ENCODE peak calls at places on chromosomes 11 and 22, in four cellular contexts. K is Panc1, F is K562, J is HepG2. B is an unnamed sample.

GRCh38 chr11:135015966-135016365 is 603.9 kb upstream of the B3GAT1 start:
- DNase-seq in K (no peak), F (no peak), J (no peak), B (no peak)

GRCh38 chr22:35995345-35995744 is 33.3 kb downstream of the RBFOX2 start:
- DNase-seq in K (no peak), F (no peak), J (no peak), B (no peak)

GRCh38 chr22:24938741-24939341 is 7.7 kb downstream of the LHFPL7 start:
- DNase-seq in K (no peak), F (peak; percentile 26), J (peak; percentile 49), B (no peak)

GRCh38 chr11:10807629-10808552 is 835 bp downstream of the EIF4G2 start:
- DNase-seq in K (no peak), F (peak; percentile 50), J (peak; percentile 32), B (no peak)

GRCh38 chr11:88709567-88709966 is 356.2 kb downstream of the GRM5 start:
- DNase-seq in K (peak; percentile 43), F (no peak), J (no peak), B (no peak)

GRCh38 chr11:34825670-34826383 is 90.4 kb downstream of the APIP start:
- DNase-seq in K (no peak), F (peak; percentile 26), J (peak; percentile 99), B (peak; percentile 54)

GRCh38 chr22:23075525-23076216 is 5.4 kb downstream of the GNAZ start:
- DNase-seq in K (no peak), F (no peak), J (peak; percentile 99), B (no peak)

GRCh38 chr11:86803136-86803535 is 2.8 kb downstream of the PRSS23 start:
- DNase-seq in K (no peak), F (no peak), J (no peak), B (no peak)

GRCh38 chr22:21446827-21447690 is 20.1 kb upstream of the TMEM191C start:
- DNase-seq in K (no peak), F (no peak), J (no peak), B (no peak)

GRCh38 chr11:122201126-122201525 is 85.1 kb upstream of the BLID start:
- DNase-seq in K (no peak), F (no peak), J (no peak), B (no peak)

GRCh38 chr11:102120006-102120405 is 9.8 kb downstream of the YAP1 start:
- DNase-seq in K (no peak), F (no peak), J (peak; percentile 86), B (no peak)

GRCh38 chr11:122248130-122248529 is 132.1 kb upstream of the BLID start:
- DNase-seq in K (no peak), F (no peak), J (no peak), B (no peak)

GRCh38 chr11:119169272-119169719 is 771 bp downstream of the NLRX1 start:
- DNase-seq in K (no peak), F (no peak), J (peak; percentile 37), B (peak; percentile 53)

GRCh38 chr11:35343033-35343598 is 76.2 kb downstream of the SLC1A2 start:
- DNase-seq in K (no peak), F (peak; percentile 11), J (no peak), B (no peak)

GRCh38 chr22:35212020-35212419 is 45.3 kb upstream of the HMGXB4 start:
- DNase-seq in K (no peak), F (peak; percentile 41), J (no peak), B (no peak)

GRCh38 chr22:37082251-37082650 is 27.3 kb downstream of the TMPRSS6 start:
- DNase-seq in K (no peak), F (no peak), J (no peak), B (no peak)

GRCh38 chr11:104609297-104609696 is 289.0 kb downstream of the CASP12 start:
- DNase-seq in K (no peak), F (no peak), J (peak; percentile 24), B (peak; percentile 28)

GRCh38 chr11:35364101-35364780 is 55.1 kb downstream of the SLC1A2 start:
- DNase-seq in K (no peak), F (no peak), J (no peak), B (peak; percentile 29)

GRCh38 chr22:46634011-46634699 is 14.0 kb downstream of the GRAMD4 start:
- DNase-seq in K (no peak), F (no peak), J (no peak), B (no peak)

GRCh38 chr22:35525687-35526332 is 14.8 kb upstream of the RASD2 start:
- DNase-seq in K (no peak), F (no peak), J (no peak), B (no peak)

DNA sequence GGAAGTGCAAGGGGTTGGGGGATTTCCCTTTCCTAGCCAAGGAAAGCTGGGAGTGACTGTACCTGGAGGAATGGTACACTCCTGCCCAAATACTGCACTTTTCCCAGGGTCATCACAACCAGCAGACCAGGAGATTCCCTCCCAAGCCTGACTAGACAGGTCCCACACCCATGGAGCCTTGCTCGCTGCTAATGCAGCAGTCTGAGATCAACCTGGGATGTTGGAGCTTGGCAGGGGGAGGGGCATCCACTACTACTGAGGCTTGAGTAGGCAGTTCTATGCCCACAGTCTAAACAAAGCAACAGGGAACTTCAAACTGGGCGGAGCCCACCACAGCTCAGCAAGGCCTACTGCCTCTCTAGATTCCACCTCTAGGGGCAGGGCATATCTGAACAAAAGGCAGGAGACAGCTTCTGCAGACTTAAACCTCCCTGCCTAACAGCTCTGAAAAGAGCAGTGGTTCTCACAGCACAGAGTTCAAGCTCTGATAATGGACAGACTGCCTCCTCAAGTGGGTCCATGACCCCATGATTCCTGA is 58.5 kb downstream of the SLC22A9 start:
- DNase-seq in K (no peak), F (no peak), J (peak; percentile 13), B (no peak)
- TF ChIP-seq TCF7L2 in K (no peak), F (no peak), J (no peak), B (no peak)

GRCh38 chr11:108111126-108111525 is 10.2 kb upstream of the ACAT1 start:
- DNase-seq in K (no peak), F (no peak), J (no peak), B (no peak)
- TF ChIP-seq CTCF in K (peak; percentile 23), F (peak; percentile 10), J (no peak), B (no peak)

GRCh38 chr11:59556883-59557205 is 45.5 kb downstream of the OR4D9 start:
- DNase-seq in K (no peak), F (no peak), J (peak; percentile 48), B (no peak)

GRCh38 chr11:59555601-59556114 is 44.3 kb downstream of the OR4D9 start:
- DNase-seq in K (no peak), F (no peak), J (no peak), B (no peak)

GRCh38 chr11:59553323-59553722 is 42.0 kb downstream of the OR4D9 start:
- DNase-seq in K (no peak), F (no peak), J (no peak), B (no peak)

GRCh38 chr11:59557940-59558643 is 46.8 kb downstream of the OR4D9 start:
- DNase-seq in K (no peak), F (no peak), J (no peak), B (no peak)

DNA sequence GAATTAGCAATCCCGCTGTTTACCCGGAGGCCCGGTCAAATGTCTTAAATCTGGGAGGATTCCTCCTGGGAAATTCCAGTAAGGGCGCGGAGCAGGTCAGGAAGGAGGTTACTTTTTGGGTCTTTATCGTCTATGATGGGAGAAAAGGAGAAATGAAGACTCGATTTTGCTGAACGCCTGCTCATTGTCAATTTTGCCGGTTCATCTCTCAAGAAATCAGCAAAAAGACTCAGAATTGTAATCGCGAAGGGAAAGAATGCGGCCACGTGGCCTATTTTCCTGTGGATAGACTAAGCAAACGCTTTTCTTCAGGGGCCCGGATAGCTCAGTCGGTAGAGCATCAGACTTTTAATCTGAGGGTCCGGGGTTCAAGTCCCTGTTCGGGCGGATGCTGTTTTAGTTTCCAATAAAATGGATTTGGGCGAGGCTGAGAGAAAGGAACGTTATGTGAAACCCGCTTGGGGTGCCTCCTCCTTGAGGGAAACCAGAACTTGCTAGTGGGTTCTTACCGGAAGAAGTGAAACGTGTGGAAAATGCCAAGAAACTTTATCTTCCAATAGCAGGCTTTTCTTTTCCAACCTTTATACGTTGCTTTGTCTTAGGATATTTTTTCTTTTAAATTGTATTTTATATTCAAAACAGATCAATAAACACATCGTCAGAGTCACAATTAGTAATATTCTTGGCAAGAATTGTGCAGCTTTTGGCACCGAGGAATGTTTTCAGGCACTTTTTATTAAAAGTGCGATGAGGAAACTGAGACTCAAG is 45.0 kb downstream of the OR4D9 start:
- DNase-seq in K (no peak), F (peak; percentile 57), J (peak; percentile 81), B (peak; percentile 74)
- TF ChIP-seq TCF7L2 in K (no peak), F (no peak), J (no peak), B (no peak)

GRCh38 chr11:113288286-113288863 is 26.0 kb upstream of the TTC12 start:
- DNase-seq in K (no peak), F (no peak), J (peak; percentile 20), B (no peak)
- TF ChIP-seq CTCF in K (no peak), F (no peak), J (no peak), B (no peak)

DNA sequence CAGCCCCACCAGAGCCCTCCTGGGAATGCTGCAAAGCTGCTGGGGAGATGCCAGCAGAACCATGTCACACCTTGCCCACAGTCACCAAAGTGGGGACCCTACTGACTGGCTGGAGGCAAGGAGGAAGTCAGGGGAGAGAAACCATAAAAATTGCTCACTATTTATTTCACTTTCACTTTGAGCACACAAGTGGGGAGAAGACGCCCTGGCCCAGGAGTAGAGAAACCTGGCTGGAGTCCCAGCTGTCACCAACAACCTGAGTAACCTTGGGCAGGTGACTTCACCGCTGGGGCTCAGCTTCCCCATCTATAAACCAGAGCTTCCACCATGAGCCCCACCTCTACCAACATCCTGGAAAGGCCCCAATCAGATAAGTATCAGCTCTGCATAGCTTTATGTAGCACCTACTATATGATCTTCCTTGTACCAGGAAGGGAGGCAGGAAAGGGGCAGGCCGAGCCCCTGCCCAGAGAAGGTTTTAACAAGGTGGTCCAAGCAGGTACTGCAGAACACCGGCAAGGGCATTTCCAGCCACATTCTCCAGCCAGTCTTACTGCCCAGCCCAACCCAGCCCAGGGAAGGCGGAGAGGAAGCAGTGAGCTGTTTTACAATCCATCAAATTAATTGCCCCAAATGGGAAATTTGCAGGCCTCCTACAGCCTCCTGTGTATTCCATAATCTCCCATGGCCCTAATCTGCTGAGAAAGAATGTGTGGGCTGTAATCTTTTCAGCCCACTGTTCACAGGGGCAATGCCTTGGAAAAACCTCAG is 27.6 kb downstream of the PLEKHA7 start:
- DNase-seq in K (no peak), F (peak; percentile 17), J (no peak), B (no peak)
- TF ChIP-seq TCF7L2 in K (no peak), F (no peak), J (no peak), B (no peak)

DNA sequence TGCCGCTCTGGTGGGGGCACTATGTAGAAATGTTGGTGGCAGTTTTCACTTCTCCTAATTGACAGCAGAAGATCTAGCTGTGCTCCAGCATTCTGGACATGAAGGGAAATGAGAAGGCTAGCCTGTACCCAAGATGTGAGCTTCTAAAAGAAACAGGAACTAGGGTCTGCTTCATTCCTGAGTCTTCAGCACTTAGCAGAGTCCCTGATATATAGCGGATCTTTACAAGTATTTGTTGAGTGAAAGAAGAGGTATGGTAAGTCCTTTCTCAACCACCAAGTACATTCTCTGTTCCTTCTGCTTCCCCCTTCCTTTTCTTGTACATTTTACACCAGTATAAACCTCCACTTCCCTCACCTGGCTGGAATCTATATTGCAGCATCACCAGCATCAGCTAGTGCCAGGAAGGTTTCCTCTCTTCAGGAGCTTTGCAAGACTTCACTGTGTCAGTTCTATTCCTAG is 408.3 kb upstream of the CADM1 start:
- DNase-seq in K (no peak), F (no peak), J (no peak), B (no peak)
- TF ChIP-seq CTCF in K (peak; percentile 45), F (no peak), J (peak; percentile 22), B (no peak)

GRCh38 chr22:19756288-19757128 is 4.1 kb upstream of the TBX1 start:
- DNase-seq in K (no peak), F (peak; percentile 99), J (peak; percentile 35), B (peak; percentile 34)
- TF ChIP-seq TCF7L2 in K (no peak), F (no peak), J (no peak), B (no peak)

GRCh38 chr22:39175127-39176066 is 22.9 kb upstream of the CBX7 start:
- DNase-seq in K (no peak), F (no peak), J (no peak), B (no peak)
- TF ChIP-seq CTCF in K (no peak), F (no peak), J (no peak), B (peak; percentile 8)

GRCh38 chr11:16782226-16782919 is 43.9 kb downstream of the C11orf58 start:
- DNase-seq in K (no peak), F (no peak), J (no peak), B (no peak)
- TF ChIP-seq TCF7L2 in K (no peak), F (no peak), J (no peak), B (no peak)